ENCODE peak calls at places on chromosomes 3 and 15, in seven cellular contexts. G is activated gamma-delta T cell treated with Interleukin-2 at 50 U/mL for 16 hours; N is T-helper 9 cell; A is stimulated activated effector memory CD8-positive, alpha-beta T cell treated with anti-CD3 and anti-CD28 coated beads, Interleukin-12 subunit alpha, Interleukin-12 subunit beta, amount 100 ng/mL, for 72 hours; T is T-helper 1 cell; U is activated naive CD4-positive, alpha-beta T cell; C is GM10248. Q is an unnamed sample.

GRCh38 chr15:43067717-43068461 is 37.9 kb downstream of the UBR1 start:
- DNase-seq in G (no peak), A (peak; percentile 56), C (peak; percentile 15), U (no peak), T (peak; percentile 73), N (no peak), Q (no peak)

GRCh38 chr3:32817561-32818430 is at the start of gene TRIM71:
- DNase-seq in C (no peak), T (no peak), A (peak; percentile 57), G (no peak), N (no peak), U (no peak), Q (no peak)

GRCh38 chr15:98795980-98796379 is 147.6 kb downstream of the IGF1R start:
- DNase-seq in A (no peak), G (no peak), N (no peak), T (no peak), U (no peak), C (no peak), Q (no peak)

GRCh38 chr15:81407679-81408078 is 33.7 kb upstream of the TMC3 start:
- DNase-seq in A (no peak), N (no peak), T (no peak), G (no peak), C (no peak), U (no peak), Q (no peak)

GRCh38 chr3:42020681-42021307 is 58.9 kb upstream of the ULK4 start:
- DNase-seq in U (no peak), T (no peak), A (no peak), C (no peak), G (no peak), N (no peak), Q (no peak)

GRCh38 chr3:182182531-182182968 is 470.8 kb downstream of the SOX2 start:
- DNase-seq in G (no peak), A (no peak), N (no peak), T (no peak), C (no peak), U (no peak), Q (no peak)

GRCh38 chr3:113834983-113835382 is 3.6 kb upstream of the GRAMD1C start:
- DNase-seq in G (no peak), A (no peak), N (no peak), C (no peak), U (no peak), T (no peak), Q (no peak)

GRCh38 chr15:34850121-34850520 is 54.8 kb upstream of the ACTC1 start:
- DNase-seq in N (no peak), C (no peak), A (no peak), T (no peak), U (no peak), G (no peak), Q (no peak)

GRCh38 chr3:32166654-32167053 is 60.2 kb downstream of the GPD1L start:
- DNase-seq in G (no peak), A (no peak), C (no peak), U (no peak), T (no peak), N (no peak), Q (no peak)

Q was measured in AML-193.